ENCODE peak calls at places on chromosomes 11 and 22, in four cellular contexts. Y is endothelial cell; R is CD4-positive, alpha-beta T cell; Z is AG09319. F is an unnamed sample.

GRCh38 chr11:102436546-102436945 is 16.0 kb downstream of the TMEM123 start:
- DNase-seq in R (no peak), Y (no peak), Z (peak), F (no peak)

GRCh38 chr11:15757299-15757698 is 599.0 kb downstream of the SOX6 start:
- DNase-seq in R (no peak), Y (no peak), Z (no peak), F (no peak)

GRCh38 chr11:42205518-42205917 is 746.1 kb upstream of the LRRC4C start:
- DNase-seq in Y (no peak), R (no peak), Z (no peak), F (no peak)

GRCh38 chr11:87432006-87432405 is 394.3 kb downstream of the TMEM135 start:
- DNase-seq in Z (peak), Y (no peak), R (no peak), F (no peak)

GRCh38 chr11:135027461-135027860 is 615.4 kb upstream of the B3GAT1 start:
- DNase-seq in R (no peak), Z (no peak), Y (peak), F (no peak)

GRCh38 chr22:47067911-47068654 is 305.6 kb downstream of the TBC1D22A start:
- DNase-seq in R (no peak), Y (no peak), Z (no peak), F (no peak)

GRCh38 chr11:130831506-130832385 is 84.5 kb downstream of the SNX19 start:
- DNase-seq in Z (peak), R (no peak), Y (no peak), F (no peak)

GRCh38 chr11:68213135-68213515 is at the start of gene KMT5B:
- DNase-seq in Y (no peak), R (peak), Z (peak), F (no peak)

GRCh38 chr11:95277868-95278267 is 46.9 kb upstream of the SESN3 start:
- DNase-seq in Y (no peak), Z (no peak), R (no peak), F (no peak)

GRCh38 chr11:128604723-128605122 is 17.4 kb upstream of the ETS1 start:
- DNase-seq in Y (no peak), Z (no peak), R (no peak), F (no peak)

GRCh38 chr11:119701591-119702260 is 27.3 kb downstream of the NECTIN1 start:
- DNase-seq in Z (no peak), Y (no peak), R (no peak), F (no peak)

GRCh38 chr11:74642912-74643311 is 50.5 kb downstream of the POLD3 start:
- DNase-seq in Y (no peak), Z (no peak), R (no peak), F (no peak)

GRCh38 chr22:29387921-29388758 is at the start of gene AP1B1:
- DNase-seq in Z (peak), Y (peak), R (peak), F (peak)

GRCh38 chr11:6538456-6538855 is 41.4 kb downstream of the DNHD1 start:
- DNase-seq in Y (no peak), Z (no peak), R (no peak), F (no peak)

GRCh38 chr22:48151641-48152040 is 1389.2 kb downstream of the TBC1D22A start:
- DNase-seq in Z (no peak), Y (no peak), R (no peak), F (no peak)

GRCh38 chr11:8934735-8935478 is 2.2 kb upstream of the C11orf16 start:
- DNase-seq in R (no peak), Z (no peak), Y (no peak), F (no peak)

DNA sequence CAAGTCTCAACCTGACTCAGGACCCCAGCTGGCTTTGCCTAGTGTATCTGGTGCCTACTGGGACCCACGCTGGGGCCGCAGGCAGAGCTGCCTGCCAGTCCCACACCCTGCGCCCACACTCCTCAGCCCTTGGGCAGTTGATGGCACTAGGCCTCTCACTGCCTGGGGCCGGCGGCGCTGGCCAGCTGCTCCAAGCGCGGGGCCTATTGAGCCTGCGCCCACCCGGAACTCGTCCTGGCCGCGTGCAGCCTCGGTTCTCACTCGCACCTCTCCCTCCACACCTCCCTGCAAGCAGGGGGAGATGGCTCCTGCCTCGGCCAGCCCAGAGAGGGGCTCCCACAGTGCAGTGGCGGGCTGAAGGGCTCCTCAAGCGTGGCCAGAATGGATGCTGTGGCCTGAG is 908.5 kb upstream of the CCDC90B start:
- DNase-seq in Y (no peak), R (no peak), Z (no peak), F (no peak)
- TF ChIP-seq CTCF in Y (no peak), R (no peak), Z (no peak), F (no peak)

GRCh38 chr11:43933608-43934358 is 8.7 kb upstream of the C11orf96 start:
- DNase-seq in Y (no peak), R (no peak), Z (no peak), F (no peak)
- TF ChIP-seq CTCF in Y (no peak), R (no peak), Z (no peak), F (no peak)

GRCh38 chr11:129785383-129786111 is 30.1 kb upstream of the TMEM45B start:
- DNase-seq in Y (no peak), R (no peak), Z (no peak), F (no peak)
- TF ChIP-seq CTCF in Y (no peak), R (peak), Z (peak), F (no peak)

DNA sequence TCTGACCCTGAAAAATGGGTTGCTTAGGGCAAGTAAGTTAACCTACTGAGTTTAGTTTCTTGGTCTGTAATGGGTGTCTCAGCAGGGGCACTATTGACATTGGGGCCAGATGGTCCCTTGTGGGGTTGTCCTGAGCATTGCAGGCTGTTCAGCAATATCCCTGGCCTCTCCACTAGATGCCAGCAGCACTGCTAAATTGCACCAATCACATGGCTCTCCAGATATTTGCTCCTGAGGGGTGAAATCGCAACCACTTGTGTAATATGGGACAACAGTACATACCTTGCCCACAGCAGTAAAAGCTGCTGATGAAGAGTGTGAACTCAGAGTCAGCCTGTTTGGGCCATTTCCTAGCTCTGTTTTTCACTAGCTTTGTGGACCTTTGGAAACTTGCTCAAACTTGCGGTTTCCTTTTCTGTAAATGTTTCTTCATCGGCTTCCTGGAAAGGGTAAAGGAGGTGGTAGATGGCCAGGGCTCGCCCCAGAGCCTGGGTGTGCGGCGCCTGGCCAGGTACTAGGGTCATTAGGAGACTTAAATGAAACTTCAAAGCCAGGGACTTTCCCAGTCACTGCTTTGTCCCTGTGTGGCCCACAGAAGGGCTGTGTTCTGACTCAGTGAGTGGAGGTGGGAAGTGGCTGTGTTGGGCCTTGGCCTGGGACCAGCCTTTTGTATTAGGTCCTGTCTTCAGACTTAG is 13.0 kb downstream of the NCF4 start:
- DNase-seq in Y (peak), Z (peak), R (no peak), F (peak)
- TF ChIP-seq CTCF in Y (no peak), Z (peak), R (no peak), F (no peak)

GRCh38 chr11:63938481-63939350 is at the start of gene NAA40:
- DNase-seq in Z (peak), R (peak), Y (peak), F (peak)
- TF ChIP-seq CTCF in Z (no peak), R (peak), Y (no peak), F (no peak)

F was measured in coronary artery.